ENCODE peak calls at places on chromosomes 2 and 18, in eight cellular contexts. T is tibial nerve; V is CD8-positive, alpha-beta memory T cell; G is CD4-positive, CD25-positive, alpha-beta regulatory T cell; P is pancreas; R is keratinocyte; A is small intestine; K is heart left ventricle. D is an unnamed sample. For H3K4me1, the result is how much of the 10 kb centered on the place peaks cover.

GRCh38 chr2:174606336-174606735 is 8.7 kb upstream of the WIPF1 start:
- DNase-seq in T (peak), V (no peak), G (no peak), P (no peak), R (no peak), A (no peak), K (no peak), D (no peak)

GRCh38 chr2:142112648-142113278 is 18.1 kb downstream of the LRP1B start:
- DNase-seq in T (no peak), V (no peak), G (no peak), P (no peak), R (no peak), A (no peak), K (no peak), D (no peak)

GRCh38 chr2:198368089-198368488 is 563.7 kb downstream of the PLCL1 start:
- DNase-seq in T (no peak), V (no peak), G (no peak), P (no peak), R (no peak), A (no peak), K (no peak), D (no peak)

GRCh38 chr2:144834954-144835633 is 315.2 kb upstream of the ZEB2 start:
- DNase-seq in T (peak), V (no peak), G (no peak), P (peak), R (no peak), A (no peak), K (peak), D (no peak)

GRCh38 chr2:17571681-17572080 is 31.2 kb downstream of the VSNL1 start:
- DNase-seq in T (no peak), V (no peak), G (no peak), P (no peak), R (no peak), A (no peak), K (no peak), D (no peak)

GRCh38 chr2:39728941-39729351 is 50.1 kb downstream of the THUMPD2 start:
- DNase-seq in T (no peak), V (no peak), G (no peak), P (no peak), R (no peak), A (peak), K (no peak), D (peak)

GRCh38 chr2:80326214-80326613 is 21.7 kb upstream of the LRRTM1 start:
- DNase-seq in T (no peak), V (no peak), G (no peak), P (no peak), R (no peak), A (no peak), K (no peak), D (no peak)

GRCh38 chr2:27185331-27186026 is 26.4 kb upstream of the ATRAID start:
- DNase-seq in T (peak), V (no peak), G (no peak), P (no peak), R (no peak), A (peak), K (no peak), D (peak)

GRCh38 chr2:229416116-229416694 is 145.1 kb upstream of the PID1 start:
- DNase-seq in T (peak), V (no peak), G (no peak), P (peak), R (no peak), A (no peak), K (peak), D (peak)

GRCh38 chr2:216694201-216694825 is 1.0 kb downstream of the IGFBP5 start:
- DNase-seq in T (no peak), V (no peak), G (no peak), P (no peak), R (no peak), A (no peak), K (peak), D (peak)

GRCh38 chr2:236120006-236120740 is 48.0 kb downstream of the GBX2 start:
- DNase-seq in T (no peak), V (no peak), G (no peak), P (no peak), R (no peak), A (no peak), K (no peak), D (no peak)

GRCh38 chr18:50190236-50190635 is 4.7 kb downstream of the MYO5B start:
- DNase-seq in T (no peak), V (no peak), G (no peak), P (no peak), R (no peak), A (no peak), K (no peak), D (no peak)

GRCh38 chr2:176039375-176039774 is 37.3 kb upstream of the LNPK start:
- DNase-seq in T (no peak), V (no peak), G (no peak), P (no peak), R (no peak), A (no peak), K (no peak), D (no peak)

GRCh38 chr2:160073284-160073888 is 11.0 kb upstream of the PLA2R1 start:
- DNase-seq in T (no peak), V (no peak), G (no peak), P (no peak), R (no peak), A (peak), K (no peak), D (no peak)

GRCh38 chr2:138507267-138507666 is 5.7 kb downstream of the SPOPL start:
- DNase-seq in T (no peak), V (no peak), G (no peak), P (no peak), R (no peak), A (no peak), K (no peak), D (no peak)

GRCh38 chr2:156907806-156908205 is 349.7 kb upstream of the GALNT5 start:
- DNase-seq in T (no peak), V (no peak), G (no peak), P (no peak), R (no peak), A (no peak), K (no peak), D (no peak)

GRCh38 chr18:30920757-30921156 is 121.8 kb downstream of the DSC3 start:
- DNase-seq in T (no peak), V (no peak), G (no peak), P (no peak), R (no peak), A (no peak), K (no peak), D (no peak)

GRCh38 chr2:126761256-126761980 is 105.5 kb downstream of the GYPC start:
- DNase-seq in T (peak), V (no peak), G (no peak), P (no peak), R (no peak), A (no peak), K (no peak), D (no peak)

GRCh38 chr2:217060516-217060915 is 200.7 kb upstream of the TNP1 start:
- DNase-seq in T (no peak), V (no peak), G (no peak), P (no peak), R (no peak), A (no peak), K (no peak), D (no peak)

GRCh38 chr2:168727904-168728470 is 74.5 kb upstream of the NOSTRIN start:
- DNase-seq in T (no peak), V (no peak), G (no peak), P (no peak), R (no peak), A (no peak), K (no peak), D (no peak)

GRCh38 chr2:127651987-127652550 is 6.1 kb downstream of the GPR17 start:
- DNase-seq in T (peak), V (no peak), G (no peak), P (no peak), R (no peak), A (no peak), K (peak), D (peak)

GRCh38 chr2:229141626-229142025 is 129.5 kb downstream of the PID1 start:
- DNase-seq in T (no peak), V (no peak), G (no peak), P (no peak), R (no peak), A (no peak), K (no peak), D (no peak)

GRCh38 chr2:102267774-102268173 is 43.6 kb upstream of the IL1RL1 start:
- DNase-seq in T (no peak), V (no peak), G (no peak), P (no peak), R (no peak), A (no peak), K (no peak), D (no peak)

GRCh38 chr2:16962459-16962858 is 296.8 kb upstream of the CYRIA start:
- DNase-seq in T (no peak), V (no peak), G (no peak), P (no peak), R (no peak), A (no peak), K (no peak), D (no peak)

GRCh38 chr2:118974103-118974911 is 32.3 kb downstream of the MARCO start:
- DNase-seq in T (no peak), V (no peak), G (no peak), P (no peak), R (peak), A (no peak), K (no peak), D (peak)

GRCh38 chr2:83650156-83650555 is 808.9 kb downstream of the SUCLG1 start:
- DNase-seq in T (no peak), V (no peak), G (no peak), P (no peak), R (no peak), A (no peak), K (no peak), D (no peak)

GRCh38 chr2:5140367-5140766 is 551.8 kb upstream of the SOX11 start:
- DNase-seq in T (no peak), V (no peak), G (no peak), P (no peak), R (no peak), A (no peak), K (no peak), D (no peak)

GRCh38 chr2:27912512-27912911 is 22.0 kb downstream of the BABAM2 start:
- DNase-seq in T (no peak), V (no peak), G (no peak), P (no peak), R (no peak), A (no peak), K (no peak), D (no peak)

GRCh38 chr2:163748420-163748819 is 12.6 kb upstream of the FIGN start:
- DNase-seq in T (no peak), V (no peak), G (no peak), P (no peak), R (peak), A (no peak), K (no peak), D (no peak)

GRCh38 chr2:128306931-128307460 is 11.7 kb downstream of the HS6ST1 start:
- DNase-seq in T (no peak), V (no peak), G (no peak), P (peak), R (no peak), A (no peak), K (no peak), D (no peak)

GRCh38 chr2:238817382-238817781 is 30.5 kb upstream of the TWIST2 start:
- DNase-seq in T (no peak), V (no peak), G (no peak), P (no peak), R (no peak), A (no peak), K (no peak), D (no peak)

GRCh38 chr2:186612555-186613440 is 22.9 kb downstream of the ITGAV start:
- DNase-seq in T (no peak), V (no peak), G (no peak), P (no peak), R (no peak), A (no peak), K (no peak), D (no peak)

DNA sequence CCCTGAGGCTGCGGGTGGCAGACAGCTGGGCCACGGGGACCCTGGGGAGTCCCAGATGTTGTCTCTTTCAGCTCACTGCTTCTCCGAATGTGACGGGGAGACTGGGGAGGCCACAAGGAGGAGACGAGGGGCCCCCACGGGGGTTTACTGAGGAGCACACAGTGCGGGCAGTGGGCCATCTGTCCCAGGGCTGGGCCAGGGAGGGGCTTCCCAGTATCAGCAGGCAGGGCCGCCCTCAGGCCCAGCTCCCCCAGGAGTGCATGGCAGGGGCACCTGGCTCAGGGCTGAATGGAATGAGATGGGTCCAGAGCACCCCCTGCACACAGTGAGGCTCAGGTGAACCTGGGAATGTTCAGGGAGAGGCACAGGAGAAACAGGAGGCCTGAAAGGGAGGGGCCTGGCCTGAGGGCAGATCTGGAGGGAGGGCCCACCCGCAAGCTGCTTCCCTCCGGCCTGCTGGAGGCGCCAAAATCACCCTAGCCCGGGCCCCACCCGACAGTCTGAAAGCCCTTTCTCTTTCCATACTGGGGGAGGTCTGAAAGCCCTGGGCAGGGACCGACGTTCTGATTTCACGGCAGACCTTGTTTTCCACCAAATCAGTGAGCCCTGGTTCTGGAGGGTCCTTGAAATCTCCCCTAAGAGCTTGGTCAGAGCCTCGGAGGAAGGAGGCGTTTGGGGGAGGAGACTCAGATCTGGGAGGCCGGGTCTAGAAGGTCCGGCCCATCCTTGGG is 35.5 kb upstream of the PTMA start:
- DNase-seq in T (no peak), V (no peak), G (no peak), P (no peak), R (no peak), A (no peak), K (peak), D (no peak)
- H3K4me3 ChIP-seq in T (no peak), V (no peak), G (no peak), P (no peak), R (no peak), A (no peak), K (no peak), D (peak)

GRCh38 chr2:237715459-237715947 is 83.1 kb upstream of the RBM44 start:
- DNase-seq in T (no peak), V (no peak), G (no peak), P (no peak), R (no peak), A (peak), K (no peak), D (no peak)
- H3K4me1 ChIP-seq in T (under half), V (under half), G (under half), P (under half), R (half or more), A (under half), K (half or more), D (half or more)

GRCh38 chr2:205198130-205198505 is 484.2 kb upstream of the NRP2 start:
- DNase-seq in T (peak), V (no peak), G (no peak), P (no peak), R (peak), A (no peak), K (peak), D (peak)
- H3K4me3 ChIP-seq in T (no peak), V (no peak), G (no peak), P (no peak), R (no peak), A (no peak), K (no peak), D (no peak)

GRCh38 chr2:60838481-60838880 is 42.9 kb upstream of the REL start:
- DNase-seq in T (no peak), V (no peak), G (no peak), P (no peak), R (no peak), A (no peak), K (no peak), D (no peak)
- H3K4me1 ChIP-seq in T (under half), V (under half), G (under half), P (under half), R (under half), A (under half), K (under half), D (under half)

GRCh38 chr2:62857139-62857931 is 151.8 kb downstream of the EHBP1 start:
- DNase-seq in T (no peak), V (no peak), G (no peak), P (no peak), R (no peak), A (no peak), K (no peak), D (no peak)

GRCh38 chr2:62854600-62855514 is 149.3 kb downstream of the EHBP1 start:
- DNase-seq in T (no peak), V (no peak), G (no peak), P (no peak), R (no peak), A (no peak), K (no peak), D (no peak)

GRCh38 chr2:62856228-62857040 is 150.9 kb downstream of the EHBP1 start:
- DNase-seq in T (no peak), V (no peak), G (no peak), P (no peak), R (no peak), A (no peak), K (no peak), D (no peak)

GRCh38 chr2:62858231-62858832 is 152.8 kb downstream of the EHBP1 start:
- DNase-seq in T (no peak), V (no peak), G (no peak), P (no peak), R (no peak), A (no peak), K (no peak), D (no peak)
- H3K4me3 ChIP-seq in T (no peak), V (no peak), G (no peak), P (no peak), R (no peak), A (no peak), K (no peak), D (no peak)

DNA sequence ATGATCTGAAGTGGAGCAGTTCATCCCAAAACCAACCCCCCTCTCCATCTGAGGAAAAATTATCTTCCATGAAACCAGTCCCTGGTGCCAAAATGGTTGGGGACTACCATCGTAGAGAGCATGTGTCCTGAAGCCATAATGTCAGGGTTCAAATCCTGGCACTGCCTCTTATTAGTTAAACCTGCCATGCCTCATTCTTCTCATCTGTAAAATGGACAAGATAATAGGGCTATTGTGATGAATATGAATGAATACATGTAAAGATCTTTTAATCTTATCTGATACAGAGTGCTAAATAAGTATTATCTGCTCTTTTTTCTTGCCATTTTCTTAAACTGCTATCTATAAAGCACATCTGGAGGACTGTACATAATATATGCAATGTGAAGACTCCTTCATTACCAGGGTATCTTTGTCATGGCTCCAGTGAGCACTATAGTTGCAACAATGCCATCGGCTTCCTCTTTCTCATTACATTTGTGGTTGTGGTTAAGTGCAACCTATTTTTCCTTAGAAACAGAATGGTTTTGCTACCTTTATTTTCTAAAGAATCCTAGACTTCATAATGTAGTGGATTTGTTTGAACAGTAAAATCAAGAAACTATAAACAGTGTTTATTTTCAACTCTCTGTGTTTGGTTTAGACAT is 27.0 kb downstream of the MFSD6 start:
- DNase-seq in T (no peak), V (no peak), G (no peak), P (no peak), R (no peak), A (no peak), K (no peak), D (no peak)
- H3K4me1 ChIP-seq in T (under half), V (under half), G (under half), P (under half), R (under half), A (under half), K (under half), D (under half)

D was measured in psoas muscle.